ENCODE peak calls at places on chromosomes 11 and 22, in seven cellular contexts. U is stimulated activated CD8-positive, alpha-beta memory T cell treated with anti-CD3 and anti-CD28 coated beads, Interleukin-7, amount 100 ng/mL, for 1 hour; R is HTR-8/SVneo; B is fibroblast of lung; O is brain microvascular endothelial cell; C is left ventricle myocardium superior; K is stimulated activated naive B cell treated with anti-CD40 and anti-IgM and Interleukin-4, amounts not matched to agents 10 μg/mL and 1 μg/mL and 100 μg/mL, for 72 hours. V is an unnamed sample.

GRCh38 chr11:68406318-68407313 is 53.9 kb upstream of the PPP6R3 start:
- DNase-seq in B (no peak), C (no peak), K (no peak), R (no peak), U (no peak), O (no peak), V (no peak)

GRCh38 chr11:81963018-81963417 is 770.6 kb downstream of the FAM181B start:
- DNase-seq in B (peak), R (no peak), C (no peak), U (no peak), K (no peak), O (no peak), V (no peak)

GRCh38 chr11:36792870-36793541 is 195.0 kb upstream of the RAG2 start:
- DNase-seq in B (no peak), R (no peak), K (no peak), U (no peak), O (no peak), C (no peak), V (no peak)

GRCh38 chr11:80320226-80320625 is 879.4 kb upstream of the TENM4 start:
- DNase-seq in O (no peak), U (no peak), C (no peak), B (no peak), K (no peak), R (no peak), V (no peak)

GRCh38 chr11:111077938-111078337 is 167.6 kb upstream of the POU2AF2 start:
- DNase-seq in U (no peak), O (no peak), B (no peak), R (no peak), K (no peak), C (no peak), V (no peak)

GRCh38 chr11:9506489-9507343 is 45.9 kb downstream of the ZNF143 start:
- DNase-seq in C (peak), B (peak), U (peak), K (peak), O (peak), R (peak), V (peak)

GRCh38 chr22:37560682-37561208 is 465 bp downstream of the CDC42EP1 start:
- DNase-seq in U (no peak), C (peak), O (no peak), K (no peak), B (peak), R (no peak), V (no peak)

GRCh38 chr22:30606455-30607299 is at the start of gene TCN2:
- DNase-seq in R (peak), B (peak), U (no peak), K (no peak), C (peak), O (peak), V (peak)

GRCh38 chr22:17665884-17666283 is 27.3 kb downstream of the BCL2L13 start:
- DNase-seq in B (no peak), U (no peak), K (no peak), O (no peak), R (no peak), C (no peak), V (no peak)

GRCh38 chr22:29758959-29759358 is 7.8 kb downstream of the ZMAT5 start:
- DNase-seq in B (no peak), C (no peak), R (no peak), O (no peak), U (no peak), K (no peak), V (no peak)

GRCh38 chr11:66293352-66293751 is 1.7 kb downstream of the TMEM151A start:
- DNase-seq in O (no peak), B (no peak), R (no peak), K (no peak), U (no peak), C (no peak), V (no peak)

GRCh38 chr11:17751558-17751957 is 17.0 kb downstream of the KCNC1 start:
- DNase-seq in K (no peak), B (no peak), U (no peak), O (no peak), R (no peak), C (no peak), V (no peak)

GRCh38 chr11:11044137-11044855 is 186.4 kb upstream of the ZBED5 start:
- DNase-seq in U (no peak), O (no peak), R (no peak), B (no peak), C (no peak), K (no peak), V (no peak)

GRCh38 chr11:106670069-106670468 is 348.2 kb downstream of the GUCY1A2 start:
- DNase-seq in B (peak), O (no peak), C (no peak), R (no peak), U (no peak), K (no peak), V (no peak)

GRCh38 chr11:61157743-61158142 is 3.5 kb downstream of the VPS37C start:
- DNase-seq in O (no peak), B (no peak), C (no peak), R (no peak), U (no peak), K (no peak), V (no peak)

GRCh38 chr22:22020425-22020852 is 37.9 kb upstream of the TOP3B start:
- DNase-seq in O (no peak), R (no peak), U (no peak), B (no peak), K (no peak), C (no peak), V (no peak)

GRCh38 chr11:76265771-76266241 is 59.5 kb upstream of the WNT11 start:
- DNase-seq in C (peak), U (no peak), R (no peak), O (no peak), K (no peak), B (peak), V (no peak)

GRCh38 chr11:12784987-12785386 is 110.8 kb downstream of the TEAD1 start:
- DNase-seq in B (no peak), U (no peak), R (no peak), C (peak), O (no peak), K (no peak), V (no peak)

GRCh38 chr11:9664276-9665171 is 647 bp downstream of the SWAP70 start:
- DNase-seq in K (no peak), O (peak), B (peak), R (peak), U (no peak), C (peak), V (peak)

V was measured in neural crest cell.